ENCODE peak calls at places on chromosomes 6 and 20, in ten cellular contexts. A, B, E, S, W, P, F, K, X and N are unnamed samples.

GRCh38 chr6:152164957-152165356 is 357.5 kb downstream of the ESR1 start:
- DNase-seq in A (no peak), B (no peak), E (no peak), S (no peak), W (no peak), P (no peak), F (no peak), K (no peak), X (no peak), N (no peak)

GRCh38 chr20:41509801-41510200 is 108.4 kb downstream of the CHD6 start:
- DNase-seq in A (peak), B (no peak), E (peak), S (no peak), W (no peak), P (peak), F (no peak), K (no peak), X (peak), N (no peak)

GRCh38 chr6:32092760-32093497 is 16.2 kb downstream of the TNXB start:
- DNase-seq in A (no peak), B (no peak), E (peak), S (peak), W (no peak), P (peak), F (no peak), K (peak), X (peak), N (no peak)

GRCh38 chr6:53361549-53362031 is 12.8 kb upstream of the ELOVL5 start:
- DNase-seq in A (peak), B (no peak), E (no peak), S (no peak), W (no peak), P (peak), F (no peak), K (no peak), X (peak), N (no peak)

GRCh38 chr20:51410586-51411325 is 131.8 kb downstream of the NFATC2 start:
- DNase-seq in A (no peak), B (no peak), E (no peak), S (no peak), W (no peak), P (no peak), F (no peak), K (no peak), X (no peak), N (no peak)

GRCh38 chr6:23990158-23990557 is 135.9 kb upstream of the NRSN1 start:
- DNase-seq in A (no peak), B (no peak), E (no peak), S (no peak), W (no peak), P (no peak), F (no peak), K (no peak), X (no peak), N (no peak)

GRCh38 chr6:48979806-48980205 is 483.2 kb downstream of the MMUT start:
- DNase-seq in A (no peak), B (no peak), E (no peak), S (no peak), W (no peak), P (no peak), F (no peak), K (no peak), X (no peak), N (no peak)

GRCh38 chr6:148857817-148858390 is 111.1 kb downstream of the UST start:
- DNase-seq in A (no peak), B (no peak), E (peak), S (peak), W (no peak), P (peak), F (peak), K (peak), X (peak), N (no peak)

GRCh38 chr20:47540443-47541354 is 39.0 kb downstream of the NCOA3 start:
- DNase-seq in A (no peak), B (no peak), E (peak), S (no peak), W (peak), P (peak), F (no peak), K (no peak), X (peak), N (no peak)

GRCh38 chr6:35552285-35552917 is 39.7 kb upstream of the TULP1 start:
- DNase-seq in A (no peak), B (peak), E (peak), S (no peak), W (peak), P (peak), F (peak), K (no peak), X (peak), N (peak)

GRCh38 chr6:113982055-113982550 is 11.2 kb upstream of the HDAC2 start:
- DNase-seq in A (no peak), B (no peak), E (no peak), S (no peak), W (no peak), P (no peak), F (no peak), K (no peak), X (no peak), N (no peak)

GRCh38 chr6:20866940-20867630 is 332.8 kb downstream of the CDKAL1 start:
- DNase-seq in A (no peak), B (no peak), E (no peak), S (no peak), W (no peak), P (peak), F (no peak), K (no peak), X (peak), N (no peak)

GRCh38 chr6:169221264-169221663 is 32.4 kb downstream of the THBS2 start:
- DNase-seq in A (no peak), B (no peak), E (no peak), S (no peak), W (no peak), P (no peak), F (no peak), K (no peak), X (no peak), N (no peak)
- TF ChIP-seq CTCF in A (no peak), B (no peak), E (peak), S (no peak), W (no peak), P (no peak), F (peak), K (no peak), X (no peak), N (no peak)

DNA sequence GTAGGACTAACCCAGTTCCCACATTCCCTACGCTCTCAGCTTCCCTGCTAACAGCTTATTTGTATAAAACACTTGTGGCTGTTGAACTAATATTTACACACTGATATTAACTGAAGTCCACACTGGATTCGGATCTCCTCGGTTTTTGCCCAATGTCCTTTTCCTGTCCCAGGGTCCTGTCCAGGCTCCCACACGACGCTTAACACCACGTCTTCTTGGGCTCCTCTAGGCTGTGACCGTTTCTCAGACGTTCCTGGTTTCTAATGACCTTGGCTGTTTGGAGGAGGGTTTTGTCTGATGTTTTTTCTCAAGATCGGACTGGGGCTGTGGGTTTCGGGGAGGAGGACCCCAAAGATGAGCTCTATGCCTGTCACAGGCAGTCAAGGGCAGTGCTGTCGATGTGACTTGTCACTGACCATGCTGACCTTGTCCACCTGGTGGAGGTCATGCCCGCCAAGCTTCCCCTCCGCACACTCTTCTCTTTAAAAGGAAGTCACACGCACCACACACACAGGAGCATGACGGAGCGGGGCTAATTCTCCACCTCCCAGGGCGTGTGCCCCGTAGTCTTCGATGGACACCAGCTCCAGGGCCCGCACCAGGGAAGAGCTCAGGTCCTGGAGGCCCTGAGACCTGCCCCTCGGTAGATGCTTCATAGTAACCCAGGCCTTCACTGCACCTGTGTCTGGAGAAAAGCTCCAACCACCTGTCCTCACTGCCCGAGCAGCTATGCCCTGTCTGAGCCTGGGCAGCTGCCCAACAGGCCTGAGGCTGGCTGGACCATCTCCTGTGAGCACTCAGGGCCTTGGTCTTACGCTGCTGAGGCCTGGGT is 72.0 kb downstream of the TTLL2 start:
- DNase-seq in A (no peak), B (no peak), E (no peak), S (no peak), W (no peak), P (no peak), F (no peak), K (no peak), X (no peak), N (no peak)
- TF ChIP-seq CTCF in A (no peak), B (no peak), E (no peak), S (no peak), W (no peak), P (no peak), F (no peak), K (no peak), X (no peak), N (no peak)

GRCh38 chr20:45238139-45238538 is 16.2 kb downstream of the SLPI start:
- DNase-seq in A (no peak), B (no peak), E (no peak), S (no peak), W (no peak), P (no peak), F (no peak), K (no peak), X (no peak), N (no peak)

GRCh38 chr20:45230631-45231030 is 9.5 kb downstream of the SEMG2 start:
- DNase-seq in A (no peak), B (no peak), E (no peak), S (no peak), W (no peak), P (no peak), F (no peak), K (no peak), X (no peak), N (no peak)

DNA sequence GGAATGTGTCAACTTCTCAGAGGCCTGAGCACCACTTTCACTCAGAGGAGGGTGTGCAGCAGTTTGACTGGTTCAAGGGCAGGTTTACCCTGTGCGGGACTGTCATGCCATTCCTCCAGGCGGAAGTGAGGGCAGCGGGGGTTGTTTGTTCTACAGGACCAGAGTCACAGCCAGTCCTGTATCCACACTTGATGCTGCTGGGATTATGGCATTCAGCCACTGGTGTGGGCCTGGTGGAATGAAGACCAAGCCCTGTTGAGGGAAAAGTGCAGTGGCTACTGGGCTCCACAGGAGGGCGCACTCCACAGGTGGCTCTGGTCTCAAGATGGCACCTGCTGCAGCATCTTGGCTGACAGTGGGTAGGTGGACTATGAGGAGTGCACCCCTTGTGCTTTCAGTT is 14.8 kb downstream of the SEMG2 start:
- DNase-seq in A (no peak), B (peak), E (no peak), S (no peak), W (no peak), P (no peak), F (no peak), K (no peak), X (no peak), N (no peak)
- TF ChIP-seq CTCF in A (no peak), B (peak), E (peak), S (peak), W (peak), P (peak), F (peak), K (peak), X (peak), N (no peak)

GRCh38 chr6:137013031-137013430 is 31.7 kb downstream of the IL20RA start:
- DNase-seq in A (no peak), B (no peak), E (no peak), S (no peak), W (no peak), P (peak), F (no peak), K (no peak), X (no peak), N (no peak)
- TF ChIP-seq CTCF in A (no peak), B (no peak), E (no peak), S (no peak), W (no peak), P (no peak), F (no peak), K (no peak), X (no peak), N (no peak)

GRCh38 chr20:44247131-44247571 is at the start of gene GDAP1L1:
- DNase-seq in A (no peak), B (peak), E (no peak), S (no peak), W (no peak), P (no peak), F (no peak), K (no peak), X (no peak), N (peak)

GRCh38 chr20:44248420-44248759 is 1.3 kb downstream of the GDAP1L1 start:
- DNase-seq in A (no peak), B (no peak), E (no peak), S (no peak), W (no peak), P (no peak), F (no peak), K (no peak), X (no peak), N (no peak)

GRCh38 chr20:44251284-44251683 is 4.2 kb downstream of the GDAP1L1 start:
- DNase-seq in A (no peak), B (no peak), E (no peak), S (no peak), W (no peak), P (no peak), F (no peak), K (no peak), X (no peak), N (no peak)

GRCh38 chr20:44245977-44246376 is 1.1 kb upstream of the GDAP1L1 start:
- DNase-seq in A (no peak), B (no peak), E (no peak), S (no peak), W (no peak), P (no peak), F (no peak), K (no peak), X (no peak), N (no peak)

DNA sequence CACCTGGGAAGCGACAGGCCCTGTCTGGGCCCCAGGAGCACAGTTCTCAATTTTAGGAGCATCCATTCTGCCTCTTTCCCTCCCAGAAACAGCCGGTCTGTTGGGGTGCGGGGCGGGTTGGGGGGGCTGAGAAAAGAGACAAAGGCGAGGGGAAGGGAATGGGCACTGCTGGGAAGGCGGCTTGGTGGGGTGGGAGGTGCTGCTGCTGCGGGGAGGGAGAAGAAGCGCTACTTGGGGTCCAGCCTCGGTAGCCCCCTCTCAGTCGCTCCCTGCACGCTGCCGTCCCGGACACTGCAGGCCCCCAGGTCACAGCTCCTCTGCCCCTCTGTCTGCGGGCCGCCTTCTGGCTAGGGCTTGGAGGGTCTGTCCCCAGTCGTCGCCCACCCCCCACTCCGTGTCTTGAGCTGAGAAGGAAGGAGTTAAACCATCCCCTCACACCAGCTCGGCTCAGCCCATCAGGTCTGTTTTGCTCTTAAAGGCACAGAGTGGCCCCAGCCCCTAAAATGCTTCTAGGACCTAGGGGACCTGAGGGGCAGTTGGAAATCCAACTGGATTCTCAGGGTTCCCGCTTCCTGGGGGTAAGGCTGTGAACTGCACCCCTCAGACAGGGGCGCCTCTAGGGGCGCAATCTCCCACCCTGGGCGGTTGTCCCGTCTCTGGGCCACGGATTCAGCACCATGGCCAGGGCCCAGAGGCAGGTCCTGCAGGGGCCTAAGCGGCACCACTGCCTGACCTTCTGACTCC is 740 bp downstream of the GDAP1L1 start:
- DNase-seq in A (no peak), B (peak), E (peak), S (no peak), W (peak), P (peak), F (no peak), K (no peak), X (peak), N (peak)
- TF ChIP-seq CTCF in A (no peak), B (peak), E (peak), S (peak), W (peak), P (peak), F (no peak), K (peak), X (peak), N (peak)

GRCh38 chr6:139117734-139118133 is 17.1 kb upstream of the HECA start:
- DNase-seq in A (no peak), B (no peak), E (peak), S (no peak), W (no peak), P (peak), F (no peak), K (no peak), X (no peak), N (no peak)
- TF ChIP-seq CTCF in A (no peak), B (no peak), E (no peak), S (peak), W (no peak), P (peak), F (no peak), K (peak), X (peak), N (no peak)

GRCh38 chr6:119280586-119281163 is 68.9 kb downstream of the MAN1A1 start:
- DNase-seq in A (no peak), B (no peak), E (peak), S (no peak), W (no peak), P (peak), F (no peak), K (no peak), X (no peak), N (no peak)

GRCh38 chr6:119285908-119286625 is 63.5 kb downstream of the MAN1A1 start:
- DNase-seq in A (no peak), B (no peak), E (no peak), S (no peak), W (no peak), P (peak), F (no peak), K (no peak), X (peak), N (no peak)

GRCh38 chr6:119283214-119283613 is 66.3 kb downstream of the MAN1A1 start:
- DNase-seq in A (no peak), B (no peak), E (peak), S (no peak), W (no peak), P (peak), F (no peak), K (no peak), X (peak), N (no peak)

GRCh38 chr6:119283979-119284545 is 65.5 kb downstream of the MAN1A1 start:
- DNase-seq in A (no peak), B (no peak), E (no peak), S (no peak), W (peak), P (no peak), F (no peak), K (no peak), X (no peak), N (no peak)

GRCh38 chr6:119284861-119285521 is 64.6 kb downstream of the MAN1A1 start:
- DNase-seq in A (no peak), B (peak), E (peak), S (no peak), W (no peak), P (no peak), F (no peak), K (no peak), X (no peak), N (no peak)
- TF ChIP-seq CTCF in A (no peak), B (peak), E (peak), S (no peak), W (peak), P (peak), F (peak), K (peak), X (no peak), N (no peak)

GRCh38 chr6:126657556-126658129 is 317.7 kb downstream of the CENPW start:
- DNase-seq in A (no peak), B (no peak), E (peak), S (no peak), W (peak), P (peak), F (no peak), K (no peak), X (peak), N (no peak)
- TF ChIP-seq CTCF in A (peak), B (peak), E (peak), S (peak), W (peak), P (peak), F (peak), K (peak), X (peak), N (no peak)